ENCODE peak calls at places on chromosomes 12 and 14, in nine cellular contexts. Q, C, L, U, I, X, B, E and S are unnamed samples.

GRCh38 chr14:90675399-90675798 is 140.8 kb downstream of the TTC7B start:
- DNase-seq in I (no peak), L (no peak), E (no peak), X (no peak), C (no peak), U (no peak), B (no peak), Q (no peak), S (no peak)

GRCh38 chr14:59585891-59586554 is 9.4 kb upstream of the CCDC175 start:
- DNase-seq in I (no peak), C (no peak), L (no peak), B (no peak), E (no peak), Q (no peak), X (peak), U (no peak), S (peak)

GRCh38 chr12:118429703-118430383 is 53.5 kb downstream of the SUDS3 start:
- DNase-seq in C (no peak), U (peak), E (no peak), Q (no peak), B (no peak), I (no peak), L (no peak), X (no peak), S (no peak)

GRCh38 chr12:218221-218620 is 4.3 kb upstream of the SLC6A12 start:
- DNase-seq in Q (no peak), B (no peak), X (no peak), L (no peak), I (no peak), E (no peak), U (no peak), C (no peak), S (no peak)

GRCh38 chr12:20212036-20212435 is 156.3 kb upstream of the PDE3A start:
- DNase-seq in L (no peak), B (no peak), E (no peak), C (no peak), Q (no peak), X (no peak), U (no peak), I (no peak), S (peak)

GRCh38 chr14:89012272-89013097 is 188.0 kb downstream of the TTC8 start:
- DNase-seq in I (no peak), B (no peak), L (no peak), Q (no peak), E (no peak), C (no peak), X (no peak), U (no peak), S (no peak)

GRCh38 chr14:75401356-75401755 is 26.5 kb upstream of the JDP2 start:
- DNase-seq in E (no peak), X (peak), U (no peak), C (no peak), Q (no peak), I (no peak), B (no peak), L (no peak), S (no peak)

GRCh38 chr14:58697927-58698641 is 60.3 kb downstream of the DACT1 start:
- DNase-seq in X (no peak), C (peak), U (peak), I (no peak), L (no peak), E (no peak), Q (no peak), B (no peak), S (no peak)

GRCh38 chr14:20455355-20456300 is 602 bp downstream of the APEX1 start:
- DNase-seq in C (no peak), E (no peak), Q (no peak), B (peak), L (peak), X (no peak), U (peak), I (no peak), S (no peak)

GRCh38 chr12:49346659-49347306 is at the start of gene DNAJC22:
- DNase-seq in C (no peak), E (peak), L (no peak), B (no peak), X (no peak), Q (no peak), I (no peak), U (no peak), S (no peak)

GRCh38 chr14:44700694-44701093 is 193.6 kb upstream of the FSCB start:
- DNase-seq in Q (no peak), B (no peak), U (no peak), L (no peak), X (no peak), E (no peak), I (no peak), C (no peak), S (no peak)

GRCh38 chr12:131943876-131944275 is 5.9 kb upstream of the EP400 start:
- DNase-seq in Q (no peak), U (no peak), X (no peak), C (no peak), I (no peak), E (no peak), L (no peak), B (no peak), S (no peak)

GRCh38 chr12:85568395-85569103 is 267.7 kb downstream of the RASSF9 start:
- DNase-seq in Q (no peak), X (no peak), U (no peak), B (no peak), C (no peak), E (peak), L (no peak), I (no peak), S (no peak)

GRCh38 chr12:131916306-131917138 is 12.6 kb upstream of the PUS1 start:
- DNase-seq in Q (no peak), L (no peak), B (no peak), I (no peak), U (no peak), E (no peak), C (no peak), X (no peak), S (no peak)

GRCh38 chr14:64324461-64325255 is 30.5 kb upstream of the ESR2 start:
- DNase-seq in U (no peak), L (no peak), Q (no peak), I (no peak), C (no peak), B (no peak), E (no peak), X (no peak), S (no peak)